ENCODE peak calls at places on chromosomes 3 and 15, in five cellular contexts. V, M, L, H and G are unnamed samples. For H3K9me3, the result is how much of the 10 kb centered on the place peaks cover.

GRCh38 chr3:149752788-149753136 is 473 bp upstream of the COMMD2 start:
- DNase-seq in V (no peak), M (no peak), L (no peak), H (no peak), G (no peak)

GRCh38 chr15:55649058-55649423 is 60.9 kb upstream of the PYGO1 start:
- DNase-seq in V (no peak), M (no peak), L (no peak), H (peak), G (no peak)

GRCh38 chr3:128482857-128483656 is 9.9 kb downstream of the GATA2 start:
- DNase-seq in V (peak), M (no peak), L (no peak), H (peak), G (no peak)

GRCh38 chr15:78915341-78916087 is 29.3 kb downstream of the CTSH start:
- DNase-seq in V (peak), M (peak), L (no peak), H (no peak), G (peak)

GRCh38 chr3:196636369-196637349 is 2.8 kb upstream of the NRROS start:
- DNase-seq in V (no peak), M (no peak), L (no peak), H (no peak), G (no peak)

GRCh38 chr3:132972333-132972732 is 65.9 kb upstream of the TMEM108 start:
- DNase-seq in V (no peak), M (no peak), L (no peak), H (no peak), G (no peak)

GRCh38 chr3:18369561-18370185 is 55.5 kb downstream of the SATB1 start:
- DNase-seq in V (no peak), M (no peak), L (no peak), H (no peak), G (no peak)

GRCh38 chr15:57377478-57377847 is 1.2 kb downstream of the CGNL1 start:
- DNase-seq in V (no peak), M (no peak), L (peak), H (no peak), G (no peak)

DNA sequence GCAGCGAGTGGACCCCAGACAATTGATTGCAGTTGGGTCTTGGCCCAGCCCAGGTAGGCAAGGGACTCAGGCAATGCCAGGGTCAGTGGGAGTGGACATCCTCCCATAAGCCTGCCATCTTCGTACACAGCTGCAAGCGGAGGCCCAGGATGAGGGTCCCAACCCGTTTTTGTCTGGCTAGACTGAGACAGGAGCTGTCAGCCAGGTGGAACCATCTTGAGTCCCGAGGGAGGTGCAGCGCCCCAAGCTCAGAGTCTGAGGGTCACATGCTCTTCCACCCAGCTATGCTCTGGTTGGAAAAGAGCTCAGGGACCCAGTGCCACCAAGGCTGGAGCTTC is 22.6 kb upstream of the IP6K2 start:
- DNase-seq in V (no peak), M (no peak), L (no peak), H (no peak), G (no peak)
- H3K4me3 ChIP-seq in V (no peak), M (no peak), L (no peak), H (no peak), G (peak)

GRCh38 chr3:134039161-134039862 is 9.6 kb upstream of the SLCO2A1 start:
- DNase-seq in V (no peak), M (no peak), L (no peak), H (no peak), G (no peak)

GRCh38 chr3:134040066-134040465 is 10.3 kb upstream of the SLCO2A1 start:
- DNase-seq in V (no peak), M (no peak), L (no peak), H (no peak), G (no peak)

GRCh38 chr3:134048278-134048996 is 18.7 kb upstream of the SLCO2A1 start:
- DNase-seq in V (no peak), M (peak), L (no peak), H (no peak), G (no peak)

GRCh38 chr3:134049676-134050075 is 20.0 kb upstream of the SLCO2A1 start:
- DNase-seq in V (no peak), M (peak), L (no peak), H (no peak), G (no peak)

DNA sequence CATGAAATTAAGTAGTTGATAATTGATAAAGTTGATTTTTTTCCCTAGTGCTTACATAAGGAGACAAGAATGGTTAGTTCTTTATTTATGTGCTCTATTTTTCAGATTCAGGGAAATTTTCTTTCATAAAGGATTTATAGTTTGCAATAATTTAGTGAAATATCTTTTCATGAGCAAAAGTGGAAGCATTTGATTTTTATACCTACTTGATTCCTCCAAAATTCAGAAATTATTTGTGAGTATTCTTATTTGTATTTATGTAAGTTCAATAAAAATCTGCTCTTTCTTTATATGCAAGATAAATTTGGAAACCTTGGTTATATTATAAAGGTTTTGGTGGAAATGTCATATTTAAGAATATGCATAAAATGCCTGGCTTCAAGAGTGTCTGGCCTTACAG is 14.7 kb upstream of the SLCO2A1 start:
- DNase-seq in V (no peak), M (no peak), L (no peak), H (no peak), G (no peak)
- H3K9me3 ChIP-seq in V (under half), M (under half), L (under half), H (under half), G (under half)

GRCh38 chr3:65901236-65901635 is 137.5 kb downstream of the MAGI1 start:
- DNase-seq in V (no peak), M (no peak), L (no peak), H (no peak), G (no peak)
- H3K4me3 ChIP-seq in V (no peak), M (peak), L (no peak), H (no peak), G (no peak)

DNA sequence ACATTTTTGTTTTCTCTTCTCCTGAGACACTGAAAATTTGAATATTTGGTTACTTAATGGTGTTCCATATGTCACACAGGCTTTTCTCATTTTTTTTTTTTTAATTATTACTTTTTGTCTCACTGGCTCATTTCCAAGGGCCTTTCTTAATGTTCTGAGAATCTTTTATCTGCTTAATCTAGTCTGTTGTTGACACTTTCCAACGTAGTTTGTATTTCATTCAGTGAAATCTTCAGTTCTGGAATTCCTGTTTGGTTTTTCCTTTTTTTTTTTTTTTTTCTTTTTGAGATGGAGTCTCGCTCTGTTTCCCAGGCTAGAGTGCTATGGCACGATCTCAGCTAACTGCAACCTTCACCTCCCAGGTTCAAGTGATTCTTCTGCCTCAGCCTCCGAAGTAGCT is 42.7 kb downstream of the NCK1 start:
- DNase-seq in V (no peak), M (no peak), L (no peak), H (no peak), G (no peak)
- H3K9me3 ChIP-seq in V (under half), M (under half), L (under half), H (under half), G (under half)

DNA sequence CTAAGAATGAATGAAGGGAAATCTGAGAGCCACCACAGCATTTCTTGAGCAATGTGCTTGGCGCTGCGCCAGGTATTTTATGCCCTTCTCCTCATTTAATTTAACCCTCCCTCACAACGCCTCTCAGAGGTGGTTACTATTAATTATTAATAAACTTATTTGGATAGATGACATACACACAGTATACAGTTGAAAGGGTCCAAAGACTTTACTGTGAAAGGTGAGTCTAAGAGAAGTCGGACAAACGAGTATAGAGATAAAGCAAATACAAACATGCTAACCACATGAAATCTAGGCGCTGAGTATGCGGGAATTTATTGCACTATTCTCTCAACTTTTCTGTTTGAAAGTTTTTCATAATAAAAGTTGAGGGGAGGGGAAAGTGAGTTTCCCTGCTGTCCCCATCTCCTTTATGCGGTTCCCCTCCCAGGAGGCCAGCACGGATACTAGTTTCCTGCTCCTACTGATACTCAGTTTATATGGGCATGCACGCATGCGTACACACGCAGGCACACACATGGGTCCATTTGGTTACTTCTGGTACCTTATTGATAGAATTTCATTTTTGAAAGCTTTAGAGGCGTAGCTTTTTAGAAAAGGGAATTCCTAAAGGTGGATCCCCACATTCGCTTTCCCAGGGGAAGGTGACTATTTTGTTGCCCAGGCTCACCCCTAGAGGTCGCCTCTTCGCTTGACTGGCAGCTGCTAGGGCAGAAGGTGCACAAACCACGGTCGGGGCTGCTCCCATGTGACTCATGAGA is 28.5 kb upstream of the KCTD6 start:
- DNase-seq in V (peak), M (peak), L (peak), H (peak), G (peak)
- H3K4me3 ChIP-seq in V (peak), M (peak), L (peak), H (no peak), G (peak)

GRCh38 chr15:27850961-27851636 is 248.0 kb downstream of the OCA2 start:
- DNase-seq in V (no peak), M (no peak), L (no peak), H (no peak), G (no peak)

GRCh38 chr15:27854601-27855000 is 244.5 kb downstream of the OCA2 start:
- DNase-seq in V (no peak), M (no peak), L (no peak), H (no peak), G (no peak)

GRCh38 chr15:27853624-27854455 is 245.3 kb downstream of the OCA2 start:
- DNase-seq in V (no peak), M (no peak), L (no peak), H (no peak), G (no peak)

GRCh38 chr15:27850050-27850449 is 249.1 kb downstream of the OCA2 start:
- DNase-seq in V (no peak), M (no peak), L (no peak), H (no peak), G (no peak)

DNA sequence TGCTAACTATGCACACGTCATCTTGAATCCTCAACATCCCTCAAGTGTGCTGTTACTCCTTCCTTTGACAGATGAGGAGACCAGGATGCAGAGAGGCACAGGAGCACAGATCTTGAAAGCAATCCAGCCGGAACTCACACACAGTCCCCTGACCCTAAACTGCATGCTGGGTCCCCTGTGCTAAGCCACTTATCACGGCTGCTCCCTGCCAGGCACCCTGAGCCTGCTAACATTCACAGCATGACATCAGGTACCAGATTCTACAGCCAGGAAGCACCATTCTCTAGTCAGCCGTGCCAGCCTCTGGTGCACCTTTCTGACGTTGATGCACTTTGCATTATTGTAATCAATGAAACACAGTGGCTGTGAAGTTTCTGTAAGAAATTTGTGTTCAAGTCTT is 247.3 kb downstream of the OCA2 start:
- DNase-seq in V (no peak), M (no peak), L (no peak), H (no peak), G (no peak)
- H3K9me3 ChIP-seq in V (under half), M (under half), L (under half), H (under half), G (under half)

DNA sequence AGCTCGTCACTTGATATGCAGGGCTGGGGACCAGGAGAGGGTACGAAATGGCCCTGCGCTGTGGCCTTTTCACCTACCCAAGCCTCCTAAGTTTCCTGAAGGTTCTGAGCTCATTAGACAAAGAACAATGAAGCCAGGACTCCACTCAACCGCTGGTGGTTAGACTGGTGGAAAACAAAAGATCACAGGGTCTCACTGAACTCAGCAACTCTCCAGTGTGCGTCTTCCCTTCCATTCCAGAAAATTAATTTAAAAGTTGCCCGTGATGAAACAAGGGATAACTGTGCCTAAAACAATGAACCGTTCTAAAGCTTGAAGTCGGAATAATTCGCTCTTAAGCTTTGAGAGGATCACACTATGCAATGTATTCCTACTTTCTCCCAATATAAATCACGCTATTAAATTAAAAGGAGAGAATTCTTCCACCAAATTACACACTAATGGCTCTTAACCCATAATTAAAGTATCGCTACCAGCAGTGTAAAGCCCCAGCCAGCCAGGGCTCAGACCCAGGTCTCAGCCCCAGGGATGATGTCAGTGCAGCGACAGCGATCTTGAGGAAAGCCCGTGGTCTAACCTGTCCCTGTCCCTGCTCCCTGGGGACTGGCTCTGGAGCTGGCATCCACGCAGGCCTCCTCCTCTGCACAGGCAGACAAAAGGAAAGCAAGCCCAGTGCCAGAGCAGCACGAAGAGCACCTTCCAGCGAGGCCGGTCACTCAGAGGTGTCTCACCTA is 4.9 kb downstream of the VGLL4 start:
- DNase-seq in V (peak), M (no peak), L (no peak), H (no peak), G (no peak)
- H3K4me3 ChIP-seq in V (peak), M (peak), L (no peak), H (no peak), G (peak)

GRCh38 chr3:26505399-26505798 is 117.2 kb upstream of the LRRC3B start:
- DNase-seq in V (no peak), M (no peak), L (no peak), H (no peak), G (no peak)
- H3K9me3 ChIP-seq in V (under half), M (under half), L (under half), H (under half), G (under half)

GRCh38 chr3:29758108-29759020 is 477.5 kb downstream of the RBMS3 start:
- DNase-seq in V (peak), M (no peak), L (no peak), H (peak), G (no peak)

GRCh38 chr3:29759021-29759359 is 478.1 kb downstream of the RBMS3 start:
- DNase-seq in V (peak), M (no peak), L (no peak), H (no peak), G (no peak)

GRCh38 chr3:29763115-29763514 is 482.2 kb downstream of the RBMS3 start:
- DNase-seq in V (no peak), M (no peak), L (no peak), H (no peak), G (no peak)

GRCh38 chr3:29757054-29757777 is 476.3 kb downstream of the RBMS3 start:
- DNase-seq in V (no peak), M (no peak), L (no peak), H (no peak), G (no peak)

DNA sequence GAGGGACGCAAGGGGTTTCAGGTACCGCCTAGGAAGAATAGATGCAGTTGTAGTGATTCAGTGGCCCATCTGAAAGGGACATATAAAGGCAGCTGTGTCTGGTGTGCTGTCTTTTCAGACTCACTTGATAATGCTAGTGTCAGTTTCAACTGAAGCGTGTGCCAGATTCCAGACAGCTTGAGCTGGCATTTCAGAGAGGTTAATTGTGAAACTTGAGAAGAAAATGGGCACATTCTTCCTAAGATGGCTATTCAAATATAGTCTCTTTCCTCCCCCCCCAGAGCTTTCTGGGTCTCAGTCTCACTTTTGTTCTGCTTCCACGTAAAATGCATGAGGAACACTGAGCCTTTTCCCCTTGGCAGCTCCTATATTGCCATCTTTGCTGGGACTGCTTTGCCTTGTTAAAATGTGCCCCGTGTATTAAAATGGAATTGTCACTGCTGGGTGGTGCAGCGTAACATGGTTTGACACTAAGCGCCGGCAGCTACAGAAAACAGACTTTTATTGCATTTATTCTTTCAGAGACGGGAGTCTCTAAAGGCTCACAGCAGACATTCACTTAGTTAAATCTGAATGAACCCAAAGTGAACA is 478.7 kb downstream of the RBMS3 start:
- DNase-seq in V (peak), M (no peak), L (no peak), H (peak), G (no peak)
- H3K4me3 ChIP-seq in V (no peak), M (peak), L (no peak), H (no peak), G (peak)